ENCODE peak calls at places on chromosomes 7 and 10, in four cellular contexts. D is astrocyte of the spinal cord; K is CD4-positive, alpha-beta T cell; S is thyroid gland. A is an unnamed sample.

GRCh38 chr7:16295558-16295957 is 125.8 kb downstream of the CRPPA start:
- DNase-seq in K (no peak), S (no peak), D (peak), A (no peak)

GRCh38 chr7:96084880-96085551 is 236.9 kb downstream of the SLC25A13 start:
- DNase-seq in S (no peak), K (no peak), D (peak), A (peak)

GRCh38 chr7:29336851-29337627 is 142.5 kb downstream of the CHN2 start:
- DNase-seq in D (no peak), S (no peak), K (no peak), A (no peak)

GRCh38 chr10:45441239-45441638 is 67.2 kb downstream of the ALOX5 start:
- DNase-seq in D (no peak), K (no peak), S (no peak), A (no peak)

GRCh38 chr7:49721441-49721840 is 52.0 kb upstream of the VWC2 start:
- DNase-seq in K (no peak), D (no peak), S (no peak), A (no peak)

GRCh38 chr7:155412416-155413253 is 45.3 kb upstream of the EN2 start:
- DNase-seq in D (no peak), S (peak), K (peak), A (peak)

GRCh38 chr7:83579740-83580139 is 69.2 kb downstream of the SEMA3E start:
- DNase-seq in D (peak), S (no peak), K (no peak), A (peak)

GRCh38 chr10:73773152-73773879 is 8.5 kb upstream of the CHCHD1 start:
- DNase-seq in K (no peak), S (peak), D (no peak), A (no peak)

GRCh38 chr7:20435305-20435704 is 104.6 kb downstream of the ITGB8 start:
- DNase-seq in K (no peak), S (peak), D (no peak), A (peak)